ENCODE peak calls at places on chromosomes 5 and 9, in seven cellular contexts. A is fibroblast of lung, L is kidney, H is H9, T is IMR-90, K is PC-3, B is adipocyte. S is an unnamed sample.

GRCh38 chr9:98575379-98576346 is 133.1 kb downstream of the GABBR2 start:
- DNase-seq in K (peak), B (no peak), T (peak), L (no peak), H (no peak), A (peak), S (no peak)

GRCh38 chr5:150502106-150502505 is 5.8 kb upstream of the NDST1 start:
- DNase-seq in B (no peak), L (no peak), A (no peak), K (no peak), H (no peak), T (peak), S (no peak)

GRCh38 chr5:151183451-151184245 is 26.1 kb upstream of the ANXA6 start:
- DNase-seq in H (no peak), T (peak), B (peak), A (no peak), L (no peak), K (peak), S (no peak)

GRCh38 chr5:171355302-171355724 is 32.3 kb upstream of the NPM1 start:
- DNase-seq in K (no peak), T (no peak), B (no peak), A (no peak), L (peak), H (no peak), S (no peak)

GRCh38 chr9:38227656-38228055 is 158.6 kb upstream of the SHB start:
- DNase-seq in H (no peak), K (peak), L (no peak), T (peak), A (peak), B (no peak), S (no peak)

GRCh38 chr5:150659360-150660107 is 1.5 kb upstream of the MYOZ3 start:
- DNase-seq in T (no peak), H (peak), L (no peak), B (no peak), A (no peak), K (no peak), S (no peak)

GRCh38 chr9:128150594-128151342 is 1.5 kb downstream of the LCN2 start:
- DNase-seq in T (no peak), K (no peak), L (peak), A (no peak), H (peak), B (no peak), S (peak)

GRCh38 chr5:17184596-17184995 is 32.8 kb upstream of the BASP1 start:
- DNase-seq in H (no peak), T (peak), B (peak), A (peak), L (no peak), K (no peak), S (no peak)

GRCh38 chr9:92173318-92173717 is 58.1 kb upstream of the SPTLC1 start:
- DNase-seq in K (no peak), A (no peak), T (no peak), L (no peak), B (no peak), H (no peak), S (no peak)

GRCh38 chr5:38104497-38105230 is 153.7 kb upstream of the EGFLAM start:
- DNase-seq in A (no peak), L (no peak), H (peak), T (no peak), B (no peak), K (peak), S (no peak)

GRCh38 chr9:2493106-2493505 is 128.5 kb upstream of the VLDLR start:
- DNase-seq in L (no peak), T (peak), B (peak), A (peak), K (no peak), H (no peak), S (no peak)

GRCh38 chr9:134571946-134572914 is 69.4 kb upstream of the COL5A1 start:
- DNase-seq in T (no peak), L (peak), B (no peak), A (no peak), K (no peak), H (no peak), S (no peak)

GRCh38 chr5:172716796-172717313 is 54.1 kb downstream of the DUSP1 start:
- DNase-seq in A (peak), T (peak), L (peak), H (peak), K (peak), B (peak), S (peak)

GRCh38 chr5:149422429-149423286 is 43.6 kb upstream of the IL17B start:
- DNase-seq in T (peak), A (peak), B (peak), K (no peak), H (peak), L (peak), S (no peak)

GRCh38 chr5:149325166-149325735 is 20.0 kb upstream of the GRPEL2 start:
- DNase-seq in H (no peak), A (peak), L (no peak), T (peak), K (no peak), B (peak), S (no peak)

DNA sequence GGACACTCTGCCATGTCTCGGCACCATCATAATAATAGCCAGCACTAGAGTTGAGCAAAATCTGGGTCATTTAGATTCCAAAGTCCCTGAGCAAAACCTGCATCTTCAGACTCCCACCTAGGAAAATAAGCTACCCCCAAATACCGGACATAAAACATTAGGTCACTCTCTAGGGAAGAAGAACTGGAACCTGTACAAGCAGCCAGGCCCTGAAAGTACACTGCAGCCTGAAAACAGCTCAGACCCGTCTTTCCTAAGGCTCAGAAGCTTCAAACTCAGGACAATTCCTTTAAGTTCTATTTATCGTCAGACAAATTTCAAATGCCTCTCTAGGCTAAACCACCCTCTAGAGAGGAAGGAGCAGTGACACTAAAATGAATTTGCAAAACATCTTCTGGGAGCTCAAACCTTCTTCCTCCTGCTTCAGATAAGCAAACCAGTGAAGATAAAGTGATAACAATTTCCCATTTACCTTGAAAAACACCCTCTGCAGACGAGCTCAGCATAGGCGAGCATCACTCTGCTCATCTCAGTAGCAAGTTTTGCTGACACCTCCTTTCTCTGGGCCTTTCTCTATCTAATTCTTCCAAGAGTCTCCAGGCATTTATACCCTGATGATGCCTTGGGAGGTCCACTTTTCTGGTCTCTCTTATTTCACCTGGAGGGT is 34.0 kb downstream of the ADAM19 start:
- DNase-seq in K (no peak), A (no peak), H (no peak), T (no peak), B (no peak), L (no peak), S (no peak)
- H3K9ac ChIP-seq in K (no peak), A (peak), H (no peak), T (peak), B (peak), L (no peak), S (no peak)

GRCh38 chr9:136026266-136026942 is 65.2 kb upstream of the UBAC1 start:
- DNase-seq in A (no peak), K (no peak), L (no peak), H (no peak), T (no peak), B (no peak), S (no peak)

GRCh38 chr9:136024286-136024685 is 63.1 kb upstream of the UBAC1 start:
- DNase-seq in L (no peak), T (no peak), H (no peak), A (peak), K (no peak), B (no peak), S (no peak)

GRCh38 chr9:136023401-136024225 is 62.4 kb upstream of the UBAC1 start:
- DNase-seq in K (no peak), A (peak), T (peak), B (no peak), H (peak), L (peak), S (no peak)

GRCh38 chr9:136025481-136025880 is 64.3 kb upstream of the UBAC1 start:
- DNase-seq in K (no peak), A (no peak), L (no peak), T (no peak), H (no peak), B (no peak), S (no peak)

DNA sequence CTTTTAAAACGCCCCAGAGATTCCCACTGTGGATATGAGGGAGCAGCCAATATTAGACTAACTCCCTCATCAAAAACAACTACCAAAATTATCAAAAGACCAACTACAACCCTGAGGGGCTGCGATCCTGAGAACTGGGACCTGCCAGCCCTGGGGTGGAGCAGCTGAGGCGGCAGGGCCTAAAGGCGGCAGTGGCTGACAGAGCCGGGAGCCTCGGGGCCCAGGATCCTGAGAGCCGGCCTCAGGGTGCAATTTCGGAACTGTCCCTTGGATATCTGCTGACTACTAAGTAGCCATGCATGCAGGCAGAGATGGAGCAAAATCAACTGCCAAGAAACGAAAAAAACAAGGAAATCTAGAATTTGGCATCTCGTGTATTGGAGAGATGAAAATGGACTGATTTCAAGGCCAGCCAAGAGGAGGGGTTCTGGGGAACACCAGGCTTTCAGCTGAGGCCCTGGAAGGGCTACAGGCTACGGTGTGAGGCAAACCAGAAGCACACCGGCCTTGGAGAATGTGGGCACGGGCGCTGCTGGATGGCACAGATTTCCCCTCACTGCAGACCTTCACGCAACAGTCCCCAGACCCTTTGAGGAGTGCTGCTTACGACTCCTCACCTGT is 63.6 kb upstream of the UBAC1 start:
- DNase-seq in H (no peak), T (no peak), A (no peak), B (no peak), L (no peak), K (no peak), S (no peak)
- H3K9ac ChIP-seq in H (no peak), T (no peak), A (no peak), B (peak), L (no peak), K (no peak), S (no peak)

GRCh38 chr5:1174122-1174936 is 27.1 kb upstream of the SLC6A19 start:
- DNase-seq in T (peak), L (peak), K (peak), A (peak), H (peak), B (peak), S (peak)
- H3K9ac ChIP-seq in T (no peak), L (no peak), K (peak), A (no peak), H (no peak), B (peak), S (peak)

GRCh38 chr9:19470981-19471650 is 62.3 kb downstream of the ACER2 start:
- DNase-seq in A (peak), H (no peak), L (no peak), B (no peak), K (no peak), T (peak), S (no peak)
- H3K9ac ChIP-seq in A (no peak), H (no peak), L (no peak), B (no peak), K (no peak), T (no peak), S (no peak)